ENCODE peak calls at places on chromosome 2, in eight cellular contexts. One of them, this sample, is unnamed.

GRCh38 chr2:171447675-171448074 is 13.6 kb downstream of the DCAF17 start:
- DNase-seq in effector memory CD4-positive, alpha-beta T cell: no peak
- DNase-seq in CD8-positive, alpha-beta memory T cell: no peak
- DNase-seq in tibial artery: no peak
- DNase-seq in endodermal cell: no peak
- DNase-seq in right lobe of liver: no peak
- DNase-seq in mesendoderm: peak; percentile 26
- DNase-seq in fibroblast of lung: no peak
- DNase-seq in this sample: peak; percentile 10

GRCh38 chr2:46411245-46411641 is 68.1 kb upstream of the TMEM247 start:
- DNase-seq in tibial artery: no peak
- DNase-seq in endodermal cell: no peak
- DNase-seq in right lobe of liver: no peak
- DNase-seq in fibroblast of lung: no peak
- DNase-seq in mesendoderm: no peak
- DNase-seq in CD8-positive, alpha-beta memory T cell: no peak
- DNase-seq in effector memory CD4-positive, alpha-beta T cell: no peak
- DNase-seq in this sample: no peak

GRCh38 chr2:232436381-232437129 is 19.4 kb upstream of the ALPI start:
- DNase-seq in effector memory CD4-positive, alpha-beta T cell: no peak
- DNase-seq in endodermal cell: peak; percentile 68
- DNase-seq in right lobe of liver: no peak
- DNase-seq in fibroblast of lung: no peak
- DNase-seq in CD8-positive, alpha-beta memory T cell: no peak
- DNase-seq in tibial artery: no peak
- DNase-seq in mesendoderm: peak; percentile 45
- DNase-seq in this sample: no peak

GRCh38 chr2:240213476-240214391 is 73.3 kb upstream of the OTOS start:
- DNase-seq in CD8-positive, alpha-beta memory T cell: no peak
- DNase-seq in mesendoderm: no peak
- DNase-seq in right lobe of liver: peak; percentile 33
- DNase-seq in endodermal cell: no peak
- DNase-seq in fibroblast of lung: no peak
- DNase-seq in tibial artery: no peak
- DNase-seq in effector memory CD4-positive, alpha-beta T cell: no peak
- DNase-seq in this sample: no peak

GRCh38 chr2:65278450-65279030 is 50.9 kb downstream of the ACTR2 start:
- DNase-seq in tibial artery: no peak
- DNase-seq in fibroblast of lung: no peak
- DNase-seq in mesendoderm: peak; percentile 68
- DNase-seq in effector memory CD4-positive, alpha-beta T cell: no peak
- DNase-seq in right lobe of liver: no peak
- DNase-seq in CD8-positive, alpha-beta memory T cell: no peak
- DNase-seq in endodermal cell: no peak
- DNase-seq in this sample: no peak

GRCh38 chr2:12051831-12052230 is 305.4 kb downstream of the LPIN1 start:
- DNase-seq in mesendoderm: no peak
- DNase-seq in effector memory CD4-positive, alpha-beta T cell: no peak
- DNase-seq in CD8-positive, alpha-beta memory T cell: no peak
- DNase-seq in right lobe of liver: no peak
- DNase-seq in fibroblast of lung: peak; percentile 88
- DNase-seq in endodermal cell: no peak
- DNase-seq in tibial artery: no peak
- DNase-seq in this sample: no peak

GRCh38 chr2:219142329-219142728 is 18.3 kb downstream of the NHEJ1 start:
- DNase-seq in CD8-positive, alpha-beta memory T cell: no peak
- DNase-seq in right lobe of liver: no peak
- DNase-seq in endodermal cell: no peak
- DNase-seq in mesendoderm: peak; percentile 31
- DNase-seq in tibial artery: peak; percentile 32
- DNase-seq in fibroblast of lung: peak; percentile 92
- DNase-seq in effector memory CD4-positive, alpha-beta T cell: no peak
- DNase-seq in this sample: no peak

GRCh38 chr2:105294844-105295481 is 34.6 kb downstream of the TGFBRAP1 start:
- DNase-seq in effector memory CD4-positive, alpha-beta T cell: no peak
- DNase-seq in mesendoderm: peak; percentile 91
- DNase-seq in fibroblast of lung: peak; percentile 69
- DNase-seq in right lobe of liver: no peak
- DNase-seq in CD8-positive, alpha-beta memory T cell: no peak
- DNase-seq in tibial artery: no peak
- DNase-seq in endodermal cell: peak; percentile 92
- DNase-seq in this sample: peak; percentile 61

GRCh38 chr2:13858626-13859025 is 773.9 kb upstream of the LRATD1 start:
- DNase-seq in right lobe of liver: no peak
- DNase-seq in mesendoderm: peak; percentile 3
- DNase-seq in effector memory CD4-positive, alpha-beta T cell: no peak
- DNase-seq in CD8-positive, alpha-beta memory T cell: no peak
- DNase-seq in tibial artery: no peak
- DNase-seq in fibroblast of lung: peak; percentile 78
- DNase-seq in endodermal cell: no peak
- DNase-seq in this sample: no peak

GRCh38 chr2:34529965-34530364 is 930.9 kb upstream of the FAM98A start:
- DNase-seq in mesendoderm: no peak
- DNase-seq in right lobe of liver: no peak
- DNase-seq in fibroblast of lung: no peak
- DNase-seq in CD8-positive, alpha-beta memory T cell: no peak
- DNase-seq in tibial artery: no peak
- DNase-seq in endodermal cell: no peak
- DNase-seq in effector memory CD4-positive, alpha-beta T cell: no peak
- DNase-seq in this sample: no peak

GRCh38 chr2:242011516-242011915 is 142.0 kb downstream of the RTP5 start:
- DNase-seq in endodermal cell: no peak
- DNase-seq in right lobe of liver: peak; percentile 35
- DNase-seq in effector memory CD4-positive, alpha-beta T cell: no peak
- DNase-seq in tibial artery: no peak
- DNase-seq in fibroblast of lung: no peak
- DNase-seq in mesendoderm: no peak
- DNase-seq in CD8-positive, alpha-beta memory T cell: no peak
- DNase-seq in this sample: no peak

GRCh38 chr2:223941579-223942277 is 3.4 kb downstream of the WDFY1 start:
- DNase-seq in mesendoderm: no peak
- DNase-seq in effector memory CD4-positive, alpha-beta T cell: no peak
- DNase-seq in fibroblast of lung: peak; percentile 92
- DNase-seq in tibial artery: no peak
- DNase-seq in CD8-positive, alpha-beta memory T cell: peak; percentile 30
- DNase-seq in right lobe of liver: no peak
- DNase-seq in endodermal cell: no peak
- DNase-seq in this sample: peak; percentile 89

GRCh38 chr2:240411261-240412160 is 24.0 kb upstream of the GPC1 start:
- DNase-seq in endodermal cell: peak; percentile 36
- DNase-seq in mesendoderm: no peak
- DNase-seq in fibroblast of lung: no peak
- DNase-seq in effector memory CD4-positive, alpha-beta T cell: no peak
- DNase-seq in right lobe of liver: peak; percentile 34
- DNase-seq in tibial artery: peak; percentile 10
- DNase-seq in CD8-positive, alpha-beta memory T cell: no peak
- DNase-seq in this sample: no peak

GRCh38 chr2:134778372-134778771 is 59.6 kb upstream of the TMEM163 start:
- DNase-seq in right lobe of liver: no peak
- DNase-seq in mesendoderm: peak; percentile 35
- DNase-seq in CD8-positive, alpha-beta memory T cell: no peak
- DNase-seq in effector memory CD4-positive, alpha-beta T cell: no peak
- DNase-seq in tibial artery: no peak
- DNase-seq in fibroblast of lung: no peak
- DNase-seq in endodermal cell: peak; percentile 78
- DNase-seq in this sample: no peak

GRCh38 chr2:12606472-12607000 is 110.2 kb upstream of the TRIB2 start:
- DNase-seq in CD8-positive, alpha-beta memory T cell: no peak
- DNase-seq in tibial artery: no peak
- DNase-seq in fibroblast of lung: peak; percentile 52
- DNase-seq in effector memory CD4-positive, alpha-beta T cell: no peak
- DNase-seq in endodermal cell: no peak
- DNase-seq in right lobe of liver: no peak
- DNase-seq in mesendoderm: peak; percentile 24
- DNase-seq in this sample: no peak

GRCh38 chr2:150080115-150080514 is 407.4 kb downstream of the RND3 start:
- DNase-seq in CD8-positive, alpha-beta memory T cell: no peak
- DNase-seq in tibial artery: no peak
- DNase-seq in mesendoderm: no peak
- DNase-seq in fibroblast of lung: peak; percentile 45
- DNase-seq in effector memory CD4-positive, alpha-beta T cell: no peak
- DNase-seq in endodermal cell: no peak
- DNase-seq in right lobe of liver: no peak
- DNase-seq in this sample: no peak

GRCh38 chr2:120307482-120307881 is 38.5 kb upstream of the INHBB start:
- DNase-seq in right lobe of liver: no peak
- DNase-seq in endodermal cell: no peak
- DNase-seq in fibroblast of lung: no peak
- DNase-seq in effector memory CD4-positive, alpha-beta T cell: no peak
- DNase-seq in CD8-positive, alpha-beta memory T cell: no peak
- DNase-seq in tibial artery: no peak
- DNase-seq in mesendoderm: no peak
- DNase-seq in this sample: no peak

GRCh38 chr2:20223345-20224190 is 1.4 kb downstream of the SDC1 start:
- DNase-seq in tibial artery: no peak
- DNase-seq in effector memory CD4-positive, alpha-beta T cell: no peak
- DNase-seq in fibroblast of lung: peak; percentile 57
- DNase-seq in endodermal cell: peak; percentile 81
- DNase-seq in right lobe of liver: peak; percentile 66
- DNase-seq in CD8-positive, alpha-beta memory T cell: no peak
- DNase-seq in mesendoderm: peak; percentile 50
- DNase-seq in this sample: no peak

GRCh38 chr2:57881998-57882884 is 164.4 kb upstream of the VRK2 start:
- DNase-seq in endodermal cell: no peak
- DNase-seq in right lobe of liver: no peak
- DNase-seq in effector memory CD4-positive, alpha-beta T cell: no peak
- DNase-seq in fibroblast of lung: peak; percentile 52
- DNase-seq in CD8-positive, alpha-beta memory T cell: no peak
- DNase-seq in mesendoderm: peak; percentile 19
- DNase-seq in tibial artery: no peak
- DNase-seq in this sample: no peak

GRCh38 chr2:206143451-206143850 is 15.8 kb downstream of the NDUFS1 start:
- DNase-seq in tibial artery: no peak
- DNase-seq in right lobe of liver: no peak
- DNase-seq in endodermal cell: no peak
- DNase-seq in mesendoderm: no peak
- DNase-seq in effector memory CD4-positive, alpha-beta T cell: no peak
- DNase-seq in CD8-positive, alpha-beta memory T cell: no peak
- DNase-seq in fibroblast of lung: no peak
- DNase-seq in this sample: no peak
- H3K36me3 ChIP-seq in tibial artery: peaks cover 96% of the 10 kb centered on the region
- H3K36me3 ChIP-seq in right lobe of liver: peaks cover 93% of the 10 kb centered on the region
- H3K36me3 ChIP-seq in endodermal cell: peaks cover 85% of the 10 kb centered on the region
- H3K36me3 ChIP-seq in mesendoderm: no peaks in the 10 kb centered on the region
- H3K36me3 ChIP-seq in effector memory CD4-positive, alpha-beta T cell: peaks cover 74% of the 10 kb centered on the region
- H3K36me3 ChIP-seq in CD8-positive, alpha-beta memory T cell: peaks cover 38% of the 10 kb centered on the region
- H3K36me3 ChIP-seq in fibroblast of lung: peaks cover 10% of the 10 kb centered on the region
- H3K36me3 ChIP-seq in this sample: peaks cover 90% of the 10 kb centered on the region

DNA sequence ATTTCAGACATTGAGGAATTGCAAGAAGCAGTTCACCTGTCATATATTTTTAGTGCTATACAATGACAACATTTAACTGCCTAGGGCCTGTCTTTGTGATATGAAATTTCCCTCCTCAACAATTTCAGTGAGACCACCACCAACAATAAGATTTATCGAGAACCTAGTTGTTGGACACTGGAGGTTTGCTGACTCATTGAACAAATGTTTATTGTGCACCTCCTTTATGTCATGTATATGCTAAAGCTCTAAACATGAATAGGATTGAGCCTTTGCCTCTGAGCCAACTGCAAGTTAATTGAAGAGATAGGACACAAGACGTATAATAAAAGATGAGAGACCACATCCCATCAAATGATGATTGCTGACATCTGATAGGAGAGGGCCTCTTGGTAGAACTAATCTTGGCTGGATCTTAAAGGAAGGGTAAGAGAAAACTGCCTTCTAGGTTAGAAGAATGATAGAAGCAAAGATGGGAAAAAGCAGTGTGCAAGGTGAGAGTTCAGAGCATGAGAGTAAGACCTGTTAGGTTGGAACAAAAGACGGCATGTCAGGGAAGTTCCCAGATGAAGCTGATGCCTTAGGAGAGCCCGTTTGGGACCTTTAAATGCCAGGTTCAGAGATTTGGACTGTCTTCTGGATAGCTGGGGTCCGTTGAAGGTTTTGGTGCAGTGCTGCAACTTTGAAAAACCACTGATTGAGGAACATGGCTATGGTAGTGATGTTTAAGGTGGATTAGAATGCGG is 133.1 kb upstream of the EML6 start:
- DNase-seq in endodermal cell: no peak
- DNase-seq in right lobe of liver: no peak
- DNase-seq in CD8-positive, alpha-beta memory T cell: no peak
- DNase-seq in fibroblast of lung: no peak
- DNase-seq in mesendoderm: no peak
- DNase-seq in effector memory CD4-positive, alpha-beta T cell: no peak
- DNase-seq in tibial artery: no peak
- DNase-seq in this sample: no peak
- H3K27ac ChIP-seq in endodermal cell: no peak overlapping the region
- H3K27ac ChIP-seq in right lobe of liver: peak overlapping the region; percentile 84
- H3K27ac ChIP-seq in CD8-positive, alpha-beta memory T cell: no peak overlapping the region
- H3K27ac ChIP-seq in fibroblast of lung: no peak overlapping the region
- H3K27ac ChIP-seq in mesendoderm: no peak overlapping the region
- H3K27ac ChIP-seq in effector memory CD4-positive, alpha-beta T cell: peak overlapping the region; percentile 69
- H3K27ac ChIP-seq in tibial artery: no peak overlapping the region
- H3K27ac ChIP-seq in this sample: peak overlapping the region; percentile 66

GRCh38 chr2:237092506-237092905 is 6.8 kb downstream of the COPS8 start:
- DNase-seq in CD8-positive, alpha-beta memory T cell: no peak
- DNase-seq in endodermal cell: no peak
- DNase-seq in tibial artery: no peak
- DNase-seq in right lobe of liver: no peak
- DNase-seq in mesendoderm: no peak
- DNase-seq in fibroblast of lung: no peak
- DNase-seq in effector memory CD4-positive, alpha-beta T cell: no peak
- DNase-seq in this sample: no peak

GRCh38 chr2:237092920-237093781 is 7.5 kb downstream of the COPS8 start:
- DNase-seq in CD8-positive, alpha-beta memory T cell: no peak
- DNase-seq in fibroblast of lung: peak; percentile 91
- DNase-seq in mesendoderm: no peak
- DNase-seq in right lobe of liver: no peak
- DNase-seq in effector memory CD4-positive, alpha-beta T cell: no peak
- DNase-seq in endodermal cell: no peak
- DNase-seq in tibial artery: peak; percentile 47
- DNase-seq in this sample: no peak

GRCh38 chr2:237091779-237092436 is 6.2 kb downstream of the COPS8 start:
- DNase-seq in fibroblast of lung: peak; percentile 82
- DNase-seq in effector memory CD4-positive, alpha-beta T cell: no peak
- DNase-seq in mesendoderm: no peak
- DNase-seq in tibial artery: no peak
- DNase-seq in endodermal cell: no peak
- DNase-seq in right lobe of liver: no peak
- DNase-seq in CD8-positive, alpha-beta memory T cell: no peak
- DNase-seq in this sample: no peak

GRCh38 chr2:237096201-237096600 is 10.5 kb downstream of the COPS8 start:
- DNase-seq in endodermal cell: no peak
- DNase-seq in tibial artery: no peak
- DNase-seq in fibroblast of lung: no peak
- DNase-seq in CD8-positive, alpha-beta memory T cell: no peak
- DNase-seq in effector memory CD4-positive, alpha-beta T cell: no peak
- DNase-seq in mesendoderm: no peak
- DNase-seq in right lobe of liver: no peak
- DNase-seq in this sample: no peak

GRCh38 chr2:237090906-237091305 is 5.2 kb downstream of the COPS8 start:
- DNase-seq in mesendoderm: no peak
- DNase-seq in effector memory CD4-positive, alpha-beta T cell: no peak
- DNase-seq in endodermal cell: no peak
- DNase-seq in CD8-positive, alpha-beta memory T cell: no peak
- DNase-seq in tibial artery: no peak
- DNase-seq in right lobe of liver: no peak
- DNase-seq in fibroblast of lung: peak; percentile 54
- DNase-seq in this sample: no peak
- H3K36me3 ChIP-seq in mesendoderm: no peaks in the 10 kb centered on the region
- H3K36me3 ChIP-seq in effector memory CD4-positive, alpha-beta T cell: peaks cover 56% of the 10 kb centered on the region
- H3K36me3 ChIP-seq in endodermal cell: peaks cover 62% of the 10 kb centered on the region
- H3K36me3 ChIP-seq in CD8-positive, alpha-beta memory T cell: peaks cover 29% of the 10 kb centered on the region
- H3K36me3 ChIP-seq in tibial artery: peaks cover 15% of the 10 kb centered on the region
- H3K36me3 ChIP-seq in right lobe of liver: peaks cover 19% of the 10 kb centered on the region
- H3K36me3 ChIP-seq in fibroblast of lung: peaks cover 3% of the 10 kb centered on the region
- H3K36me3 ChIP-seq in this sample: peaks cover 66% of the 10 kb centered on the region

GRCh38 chr2:109547280-109547679 is 66.5 kb downstream of the SEPTIN10 start:
- DNase-seq in fibroblast of lung: no peak
- DNase-seq in right lobe of liver: no peak
- DNase-seq in effector memory CD4-positive, alpha-beta T cell: no peak
- DNase-seq in CD8-positive, alpha-beta memory T cell: no peak
- DNase-seq in mesendoderm: no peak
- DNase-seq in endodermal cell: no peak
- DNase-seq in tibial artery: no peak
- DNase-seq in this sample: no peak
- H3K27ac ChIP-seq in fibroblast of lung: no peak overlapping the region
- H3K27ac ChIP-seq in right lobe of liver: no peak overlapping the region
- H3K27ac ChIP-seq in effector memory CD4-positive, alpha-beta T cell: no peak overlapping the region
- H3K27ac ChIP-seq in CD8-positive, alpha-beta memory T cell: no peak overlapping the region
- H3K27ac ChIP-seq in mesendoderm: no peak overlapping the region
- H3K27ac ChIP-seq in endodermal cell: no peak overlapping the region
- H3K27ac ChIP-seq in tibial artery: no peak overlapping the region
- H3K27ac ChIP-seq in this sample: no peak overlapping the region